ENCODE peak calls at places on chromosomes 13 and 19, in ten cellular contexts. H is A549; T is activated naive CD4-positive, alpha-beta T cell treated with anti-CD3 and anti-CD28 coated beads, Interleukin-2, amount 50 U/mL, for 72 hours; G is activated CD4-positive, alpha-beta T cell treated with anti-CD3 and anti-CD28 coated beads for 36 hours; L is left ventricle myocardium superior; S is sciatic nerve; P is RWPE2; U is activated CD8-positive, alpha-beta T cell treated with anti-CD3 and anti-CD28 coated beads for 36 hours; Z is effector memory CD8-positive, alpha-beta T cell; X is left colon. V is an unnamed sample.

GRCh38 chr19:6457958-6458694 is 1.5 kb downstream of the SLC25A23 start:
- ATAC-seq in T (no peak), G (no peak), H (no peak), S (no peak), L (no peak), Z (no peak), U (no peak), P (no peak), X (no peak), V (no peak)

GRCh38 chr19:15288146-15288963 is 44.0 kb downstream of the BRD4 start:
- ATAC-seq in U (peak; percentile 13), G (no peak), T (no peak), S (peak; percentile 80), H (no peak), Z (peak; percentile 47), P (peak; percentile 34), X (peak; percentile 31), L (peak; percentile 52), V (no peak)

GRCh38 chr19:38253788-38254187 is 2.4 kb downstream of the PPP1R14A start:
- ATAC-seq in L (no peak), G (no peak), H (no peak), S (no peak), U (no peak), T (no peak), Z (no peak), X (no peak), P (no peak), V (no peak)

GRCh38 chr19:39409207-39409885 is 2.7 kb downstream of the ZFP36 start:
- ATAC-seq in P (peak; percentile 20), S (peak; percentile 51), X (peak; percentile 31), H (peak; percentile 0), T (peak; percentile 5), U (peak; percentile 2), L (peak; percentile 54), G (peak; percentile 3), Z (peak; percentile 8), V (peak; percentile 19)

GRCh38 chr13:78742659-78743058 is 83.7 kb upstream of the OBI1 start:
- ATAC-seq in S (no peak), U (no peak), P (no peak), G (no peak), T (no peak), L (no peak), X (no peak), H (no peak), Z (no peak), V (no peak)

GRCh38 chr13:30454991-30455390 is 10.7 kb downstream of the HMGB1 start:
- ATAC-seq in Z (no peak), P (peak; percentile 26), U (no peak), G (no peak), T (peak; percentile 28), L (no peak), S (no peak), H (peak; percentile 67), X (peak; percentile 12), V (no peak)

GRCh38 chr13:40789275-40790231 is at the start of gene SLC25A15:
- ATAC-seq in H (peak; percentile 98), Z (peak; percentile 91), L (peak; percentile 97), X (peak; percentile 93), P (peak; percentile 95), T (peak; percentile 90), U (peak; percentile 75), S (peak; percentile 87), G (peak; percentile 79), V (peak; percentile 85)

GRCh38 chr13:114019367-114019766 is 45.5 kb upstream of the C13orf46 start:
- ATAC-seq in U (peak; percentile 72), Z (peak; percentile 52), L (no peak), P (peak; percentile 9), H (peak; percentile 51), G (peak; percentile 63), S (no peak), X (no peak), T (no peak), V (peak; percentile 31)

GRCh38 chr19:49790866-49791265 is 22.2 kb downstream of the FUZ start:
- ATAC-seq in T (no peak), G (no peak), X (no peak), Z (no peak), S (peak; percentile 94), P (no peak), U (no peak), L (peak; percentile 83), H (peak; percentile 38), V (no peak)

GRCh38 chr19:9741476-9742171 is 26.9 kb downstream of the ZNF846 start:
- ATAC-seq in Z (no peak), H (no peak), L (no peak), P (peak; percentile 66), S (no peak), T (no peak), U (no peak), G (no peak), X (peak; percentile 27), V (no peak)

GRCh38 chr19:35022460-35022859 is 7.8 kb upstream of the SCN1B start:
- ATAC-seq in H (peak; percentile 7), Z (no peak), T (no peak), X (no peak), L (no peak), U (no peak), S (no peak), G (no peak), P (no peak), V (no peak)

GRCh38 chr13:99566125-99567083 is 65.1 kb downstream of the TM9SF2 start:
- ATAC-seq in Z (no peak), X (peak; percentile 35), H (no peak), U (no peak), T (peak; percentile 22), S (peak; percentile 26), G (no peak), P (no peak), L (no peak), V (peak; percentile 35)

GRCh38 chr19:44626067-44626624 is 12.8 kb downstream of the IGSF23 start:
- ATAC-seq in L (peak; percentile 42), U (no peak), P (peak; percentile 97), X (no peak), Z (no peak), H (peak; percentile 90), S (peak; percentile 49), T (no peak), G (no peak), V (no peak)

GRCh38 chr13:19713186-19713965 is 69.4 kb downstream of the PSPC1 start:
- ATAC-seq in S (no peak), P (peak; percentile 53), T (peak; percentile 91), L (no peak), Z (no peak), X (no peak), H (no peak), G (peak; percentile 97), U (peak; percentile 86), V (peak; percentile 100)

GRCh38 chr13:99484405-99484981 is 16.8 kb upstream of the TM9SF2 start:
- ATAC-seq in S (no peak), X (no peak), T (no peak), Z (peak; percentile 98), L (no peak), P (peak; percentile 63), U (peak; percentile 61), H (no peak), G (no peak), V (peak; percentile 62)

GRCh38 chr19:17226002-17226933 is at the start of gene OCEL1:
- ATAC-seq in T (peak; percentile 91), S (peak; percentile 98), P (peak; percentile 86), L (peak; percentile 96), X (peak; percentile 91), G (peak; percentile 92), Z (peak; percentile 90), H (peak; percentile 93), U (peak; percentile 92), V (peak; percentile 94)

GRCh38 chr19:45264781-45265317 is 13.8 kb downstream of the MARK4 start:
- ATAC-seq in T (no peak), H (no peak), G (no peak), S (no peak), U (no peak), X (no peak), L (no peak), Z (no peak), P (no peak), V (no peak)

GRCh38 chr19:16676101-16676798 is 15.3 kb downstream of the TMEM38A start:
- ATAC-seq in U (no peak), Z (no peak), S (no peak), T (no peak), L (no peak), P (no peak), X (no peak), H (no peak), G (no peak), V (no peak)

GRCh38 chr19:17526922-17527321 is 15.5 kb downstream of the PGLS start:
- ATAC-seq in Z (peak; percentile 28), P (no peak), U (peak; percentile 27), S (no peak), H (no peak), X (no peak), G (peak; percentile 31), L (no peak), T (peak; percentile 36), V (peak; percentile 34)

GRCh38 chr19:42469311-42470239 is 26.8 kb upstream of the CXCL17 start:
- ATAC-seq in S (no peak), L (no peak), G (peak; percentile 64), T (peak; percentile 63), X (no peak), H (no peak), U (peak; percentile 92), P (no peak), Z (no peak), V (peak; percentile 81)

GRCh38 chr19:30070970-30071632 is 129.1 kb downstream of the URI1 start:
- ATAC-seq in P (no peak), X (no peak), Z (no peak), H (no peak), T (no peak), S (no peak), G (no peak), U (no peak), L (peak; percentile 89), V (no peak)

GRCh38 chr13:59300347-59301165 is 863.2 kb downstream of the DIAPH3 start:
- ATAC-seq in Z (no peak), H (no peak), L (no peak), X (no peak), P (no peak), G (no peak), T (no peak), U (no peak), S (no peak), V (no peak)

GRCh38 chr13:66264976-66265375 is 965.2 kb downstream of the PCDH9 start:
- ATAC-seq in U (no peak), Z (no peak), H (no peak), P (no peak), T (no peak), L (no peak), G (no peak), X (no peak), S (no peak), V (no peak)

GRCh38 chr13:25069236-25069635 is 26.7 kb upstream of the PABPC3 start:
- ATAC-seq in Z (no peak), H (no peak), X (no peak), T (no peak), U (no peak), G (no peak), P (no peak), S (no peak), L (no peak), V (no peak)

GRCh38 chr19:28567834-28568233 is 645.1 kb downstream of the UQCRFS1 start:
- ATAC-seq in P (no peak), X (no peak), S (no peak), Z (no peak), G (no peak), T (no peak), H (no peak), L (no peak), U (no peak), V (no peak)

GRCh38 chr19:19568802-19569756 is 31.0 kb downstream of the CILP2 start:
- ATAC-seq in P (no peak), U (no peak), L (no peak), Z (no peak), G (no peak), S (no peak), T (no peak), H (no peak), X (no peak), V (peak; percentile 72)

GRCh38 chr19:32921624-32922023 is 50.1 kb downstream of the CEP89 start:
- ATAC-seq in G (peak; percentile 88), P (no peak), H (no peak), T (peak; percentile 89), Z (no peak), U (no peak), S (no peak), X (no peak), L (no peak), V (peak; percentile 40)

GRCh38 chr19:40223135-40223822 is 3.2 kb downstream of the CCNP start:
- ATAC-seq in S (no peak), L (no peak), T (peak; percentile 14), P (peak; percentile 43), U (no peak), H (no peak), X (peak; percentile 74), G (peak; percentile 23), Z (peak; percentile 20), V (no peak)